ENCODE peak calls at places on chromosomes 13 and 19, in six cellular contexts. R is B cell, X is psoas muscle, J is mucosa of descending colon, T is mesothelial cell of epicardium, P is WTC11. I is an unnamed sample.

GRCh38 chr19:50432658-50433057 is at the start of gene MYBPC2:
- DNase-seq in R (no peak), T (no peak), P (no peak), X (peak), J (no peak), I (no peak)

GRCh38 chr13:89806594-89806993 is 1540.9 kb upstream of the MIR17HG start:
- DNase-seq in R (no peak), J (no peak), P (no peak), T (no peak), X (no peak), I (no peak)

GRCh38 chr13:51479199-51479523 is 26.3 kb upstream of the INTS6 start:
- DNase-seq in R (no peak), P (no peak), X (no peak), J (no peak), T (no peak), I (peak)

GRCh38 chr13:113950451-113951245 is 23.2 kb downstream of the C13orf46 start:
- DNase-seq in T (no peak), R (no peak), J (peak), X (peak), P (no peak), I (no peak)

GRCh38 chr19:35509861-35510625 is 3.4 kb downstream of the DMKN start:
- DNase-seq in X (peak), R (peak), T (peak), J (peak), P (peak), I (peak)

GRCh38 chr13:105220063-105220462 is 1315.4 kb downstream of the EFNB2 start:
- DNase-seq in X (no peak), T (no peak), P (no peak), J (no peak), R (no peak), I (no peak)

GRCh38 chr13:44274838-44275237 is 98.8 kb upstream of the SERP2 start:
- DNase-seq in X (no peak), P (no peak), T (no peak), R (no peak), J (no peak), I (no peak)

GRCh38 chr13:71867101-71867814 is at the start of gene DACH1:
- DNase-seq in T (peak), R (peak), P (peak), X (peak), J (peak), I (no peak)

GRCh38 chr13:80473695-80474094 is 132.8 kb upstream of the SPRY2 start:
- DNase-seq in X (no peak), T (no peak), P (no peak), J (no peak), R (no peak), I (peak)

GRCh38 chr13:80477641-80478443 is 136.9 kb upstream of the SPRY2 start:
- DNase-seq in X (no peak), P (no peak), R (no peak), T (no peak), J (no peak), I (peak)

GRCh38 chr13:80476953-80477352 is 136.0 kb upstream of the SPRY2 start:
- DNase-seq in J (no peak), T (no peak), P (no peak), R (no peak), X (no peak), I (no peak)

GRCh38 chr13:80469841-80470378 is 129.0 kb upstream of the SPRY2 start:
- DNase-seq in R (no peak), T (no peak), X (peak), P (no peak), J (peak), I (peak)

DNA sequence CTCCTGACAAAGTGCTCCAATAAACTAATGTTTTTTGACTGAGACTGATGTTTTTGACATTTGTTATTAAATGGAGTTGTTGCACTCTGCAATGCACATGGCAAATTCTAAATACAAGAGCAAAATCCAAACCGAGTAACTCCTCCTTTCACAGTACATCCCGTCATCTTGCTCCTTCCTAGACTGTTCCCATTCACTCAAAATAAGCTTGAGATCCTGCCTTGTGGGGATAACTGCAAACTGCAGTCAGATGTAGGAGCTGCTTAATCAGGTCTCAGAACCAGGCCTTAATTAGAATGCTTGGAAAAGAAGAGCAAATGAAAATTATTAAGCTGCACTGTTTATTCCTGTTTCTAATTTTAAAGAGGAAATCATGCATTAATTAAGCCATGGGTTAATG is 134.8 kb upstream of the SPRY2 start:
- DNase-seq in T (no peak), X (no peak), P (no peak), J (no peak), R (no peak), I (no peak)
- TF ChIP-seq CTCF in T (no peak), X (no peak), P (no peak), J (no peak), R (no peak), I (no peak)

DNA sequence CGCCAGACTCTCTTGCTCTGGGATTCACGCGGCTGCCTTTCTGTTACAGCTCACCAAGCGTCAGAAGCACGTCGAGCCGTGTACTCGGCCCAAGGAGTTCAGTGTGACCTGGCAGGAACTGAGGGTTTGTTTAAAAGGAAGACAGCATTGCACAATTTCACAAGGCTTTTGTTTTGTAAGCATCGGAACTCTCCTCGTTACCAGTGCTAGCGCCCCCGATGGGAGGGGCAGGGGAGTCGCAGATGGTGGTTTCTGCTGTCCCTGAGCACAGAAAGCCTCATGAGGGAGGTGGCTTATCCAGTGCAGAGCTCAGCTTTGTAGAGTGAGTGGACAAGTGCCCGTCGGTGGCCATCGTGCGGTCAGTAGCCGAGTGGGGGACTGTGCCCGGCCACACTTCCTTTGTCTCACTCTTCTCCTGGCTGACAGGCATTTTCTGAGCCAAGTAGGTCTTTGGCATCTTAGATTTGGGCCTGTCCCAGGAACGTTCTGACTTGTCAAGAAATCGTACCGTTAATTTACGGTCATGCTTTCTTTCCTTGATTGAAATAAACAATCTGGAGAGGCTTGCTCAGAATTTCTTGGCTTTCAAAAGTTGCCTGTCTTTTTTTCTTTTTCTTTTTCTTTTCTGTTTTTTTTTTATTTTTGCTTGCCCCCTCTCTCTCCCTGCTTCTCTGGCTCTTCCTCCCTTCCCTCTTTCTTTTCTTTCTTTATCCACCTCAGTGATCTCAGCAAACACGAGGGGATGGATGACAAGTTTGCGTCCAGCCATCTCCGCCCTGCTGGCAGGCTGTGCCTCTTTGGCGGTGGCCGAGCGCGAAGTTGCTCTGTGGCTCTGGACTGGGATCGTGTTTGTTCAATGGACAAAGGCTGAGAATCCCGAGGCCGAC is 7.7 kb downstream of the KDM4B start:
- DNase-seq in T (no peak), X (peak), J (no peak), P (peak), R (peak), I (peak)
- TF ChIP-seq CTCF in T (no peak), X (peak), J (no peak), P (peak), R (peak), I (peak)

GRCh38 chr19:15028490-15028889 is 20.8 kb upstream of the CASP14 start:
- DNase-seq in T (no peak), R (no peak), J (no peak), P (no peak), X (no peak), I (no peak)

GRCh38 chr19:15021286-15022007 is 27.8 kb upstream of the CASP14 start:
- DNase-seq in J (no peak), T (no peak), X (no peak), P (no peak), R (no peak), I (no peak)

GRCh38 chr19:15022752-15023151 is 26.5 kb upstream of the CASP14 start:
- DNase-seq in R (no peak), P (peak), T (no peak), J (no peak), X (no peak), I (no peak)

DNA sequence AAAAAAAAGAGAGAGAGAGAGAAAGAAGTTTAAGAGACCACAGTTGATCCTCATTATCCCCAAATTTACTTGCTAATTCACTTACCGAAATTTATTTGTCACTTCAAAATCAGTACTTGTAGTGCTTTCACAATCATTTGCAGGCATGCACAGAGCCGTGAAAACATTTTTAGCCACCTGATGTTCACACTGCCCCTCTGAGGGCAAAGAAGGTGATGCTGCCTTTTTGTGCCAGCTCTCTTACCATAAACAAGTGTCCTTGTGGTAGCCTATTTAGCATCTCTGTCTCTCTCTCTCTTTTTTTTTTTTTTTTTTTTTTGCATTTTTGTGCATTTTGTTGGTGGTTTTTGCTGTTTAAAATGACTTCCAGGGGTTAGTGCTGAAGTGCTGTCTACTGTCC is 24.0 kb upstream of the CASP14 start:
- DNase-seq in P (peak), J (no peak), X (no peak), R (no peak), T (no peak), I (peak)
- TF ChIP-seq CTCF in P (no peak), J (no peak), X (no peak), R (no peak), T (no peak), I (no peak)

GRCh38 chr19:39038098-39038497 is 5.7 kb upstream of the FBXO27 start:
- DNase-seq in X (no peak), R (no peak), T (no peak), P (peak), J (no peak), I (peak)
- TF ChIP-seq CTCF in X (no peak), R (no peak), T (no peak), P (no peak), J (no peak), I (peak)

GRCh38 chr19:5222821-5223321 is 117.7 kb downstream of the PTPRS start:
- DNase-seq in X (no peak), T (no peak), P (no peak), R (no peak), J (no peak), I (no peak)
- TF ChIP-seq CTCF in X (no peak), T (no peak), P (no peak), R (no peak), J (no peak), I (no peak)

GRCh38 chr13:29081036-29081435 is 260.9 kb downstream of the MTUS2 start:
- DNase-seq in T (no peak), J (no peak), X (no peak), R (peak), P (no peak), I (no peak)
- TF ChIP-seq CTCF in T (no peak), J (no peak), X (no peak), R (no peak), P (no peak), I (no peak)

GRCh38 chr13:59547950-59548349 is 615.8 kb downstream of the DIAPH3 start:
- DNase-seq in T (no peak), J (no peak), P (no peak), R (no peak), X (no peak), I (no peak)

GRCh38 chr13:59542303-59542702 is 621.4 kb downstream of the DIAPH3 start:
- DNase-seq in J (no peak), T (no peak), R (no peak), X (no peak), P (no peak), I (no peak)

GRCh38 chr13:59546178-59546577 is 617.5 kb downstream of the DIAPH3 start:
- DNase-seq in J (no peak), R (no peak), T (no peak), X (no peak), P (no peak), I (no peak)

GRCh38 chr13:59543418-59543817 is 620.3 kb downstream of the DIAPH3 start:
- DNase-seq in X (no peak), J (no peak), T (no peak), R (no peak), P (no peak), I (no peak)

DNA sequence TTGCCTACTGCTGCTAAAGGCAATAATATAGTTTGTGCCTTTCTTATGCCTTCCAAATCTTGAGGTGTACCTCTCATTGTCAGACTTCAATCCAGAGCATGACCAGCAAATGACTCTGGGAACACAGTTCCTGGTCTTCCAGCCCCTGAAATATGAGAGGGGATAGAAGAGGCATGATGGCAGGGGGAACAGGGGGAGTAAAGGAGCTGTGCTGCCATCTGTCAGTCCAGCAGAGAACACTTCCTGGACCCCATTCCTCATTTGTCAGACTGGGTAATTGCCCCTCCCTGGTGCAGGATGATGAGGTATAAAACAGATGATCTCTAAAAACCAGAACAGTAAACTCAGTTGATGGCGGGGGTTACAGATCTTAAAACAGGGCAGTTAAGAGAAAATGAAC is 618.7 kb downstream of the DIAPH3 start:
- DNase-seq in J (no peak), P (peak), R (no peak), T (no peak), X (no peak), I (no peak)
- TF ChIP-seq CTCF in J (no peak), P (no peak), R (no peak), T (no peak), X (no peak), I (no peak)

GRCh38 chr19:40717325-40717879 is 490 bp downstream of the ITPKC start:
- DNase-seq in J (no peak), X (no peak), T (no peak), P (no peak), R (no peak), I (no peak)

GRCh38 chr19:40714519-40715299 is 2.0 kb downstream of the COQ8B start:
- DNase-seq in J (peak), R (peak), T (peak), X (peak), P (peak), I (peak)

GRCh38 chr19:40716031-40716654 is 543 bp downstream of the COQ8B start:
- DNase-seq in P (no peak), J (no peak), T (peak), X (no peak), R (no peak), I (peak)

GRCh38 chr19:40717880-40718773 is 1.2 kb downstream of the ITPKC start:
- DNase-seq in X (no peak), R (no peak), T (no peak), J (peak), P (no peak), I (peak)

DNA sequence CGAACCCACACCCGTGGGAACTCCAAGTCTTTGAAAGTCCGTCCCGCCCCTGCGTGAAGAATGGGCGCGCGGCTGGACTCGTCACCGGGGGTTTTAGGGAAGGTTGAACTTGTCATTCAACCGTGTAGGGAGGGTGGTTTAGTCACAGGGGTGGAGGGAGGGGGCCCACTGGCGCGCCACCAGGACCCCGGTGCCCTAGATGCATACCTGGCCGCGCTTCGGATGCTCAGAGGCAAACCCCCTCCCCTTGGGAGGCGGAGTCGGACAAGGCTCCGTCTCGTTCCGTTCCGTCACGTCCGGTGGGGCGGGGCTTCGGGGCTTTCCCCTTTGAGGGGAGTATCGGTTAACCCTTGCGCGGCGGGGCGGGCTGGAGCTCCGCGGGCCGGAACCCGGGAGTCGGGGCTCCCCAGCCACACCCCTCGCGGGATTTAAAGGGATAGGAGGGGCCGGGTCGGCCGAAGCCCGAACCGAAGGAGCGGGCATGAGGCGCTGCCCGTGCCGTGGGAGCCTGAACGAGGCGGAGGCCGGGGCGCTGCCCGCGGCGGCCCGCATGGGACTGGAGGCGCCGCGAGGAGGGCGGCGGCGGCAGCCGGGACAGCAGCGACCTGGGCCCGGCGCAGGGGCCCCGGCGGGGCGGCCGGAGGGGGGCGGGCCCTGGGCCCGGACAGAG is at the start of the genes COQ8B and ITPKC:
- DNase-seq in X (peak), R (peak), J (peak), P (peak), T (peak), I (peak)
- TF ChIP-seq CTCF in X (peak), R (peak), J (peak), P (no peak), T (no peak), I (no peak)

GRCh38 chr13:30158774-30159445 is 148.4 kb downstream of the KATNAL1 start:
- DNase-seq in X (no peak), J (no peak), T (no peak), P (no peak), R (no peak), I (peak)
- TF ChIP-seq CTCF in X (no peak), J (no peak), T (no peak), P (no peak), R (no peak), I (peak)

DNA sequence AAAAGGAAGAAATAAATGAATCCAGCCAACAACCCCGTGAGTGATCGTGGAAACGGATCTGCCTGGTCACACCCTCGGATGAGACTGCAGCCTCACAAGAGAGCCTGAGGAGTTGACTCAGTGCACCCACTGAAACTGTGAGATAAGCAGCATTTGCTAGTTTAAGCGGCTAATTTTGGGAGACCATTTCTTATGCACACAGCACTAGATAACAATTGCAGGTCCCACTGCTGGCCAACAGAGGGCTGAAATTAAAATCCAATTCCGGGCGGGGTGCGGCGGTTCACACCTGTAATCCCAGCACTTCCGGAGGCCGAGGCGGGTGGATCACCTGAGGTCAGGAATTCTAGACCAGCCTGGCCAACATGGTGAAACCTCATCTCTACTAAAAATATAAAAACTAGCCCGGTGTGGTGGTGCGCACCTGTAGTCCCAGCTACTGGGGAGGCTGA is 3.6 kb downstream of the UQCR11 start:
- DNase-seq in J (no peak), T (no peak), R (no peak), P (no peak), X (no peak), I (no peak)
- TF ChIP-seq CTCF in J (no peak), T (peak), R (no peak), P (no peak), X (no peak), I (no peak)